ENCODE peak calls at places on chromosome 20, in ten cellular contexts. M is stimulated activated CD4-positive, alpha-beta T cell treated with anti-CD3 and anti-CD28 coated beads, Interleukin-15, amount 100 ng/mL, for 48 hours; E is anterior cingulate cortex; J is NCI-H1105 treated with DMSO at 0.1 percent for 48 hours; B is CD4-positive, alpha-beta T cell; U is lower leg skin; G is AG04450; Y is activated CD4-positive, alpha-beta T cell treated with anti-CD3 and anti-CD28 coated beads for 48 hours; F is HS-5; L is iPS-NIHi11. S is an unnamed sample.
A peak's percentile ranks its signal among the peaks of the same experiment; 100 is the strongest.

GRCh38 chr20:57612436-57612835 is 7.8 kb downstream of the ZBP1 start:
- DNase-seq in M (no peak), E (no peak), J (no peak), B (no peak), U (peak; percentile 62), G (no peak), Y (no peak), F (no peak), L (no peak), S (no peak)

GRCh38 chr20:19233025-19233794 is 20.8 kb downstream of the SLC24A3 start:
- DNase-seq in M (no peak), E (no peak), J (no peak), B (no peak), U (no peak), G (no peak), Y (no peak), F (no peak), L (no peak), S (no peak)

GRCh38 chr20:13348301-13349239 is 127.5 kb downstream of the ISM1 start:
- DNase-seq in M (no peak), E (peak; percentile 2), J (no peak), B (no peak), U (no peak), G (no peak), Y (no peak), F (no peak), L (no peak), S (peak; percentile 83)

GRCh38 chr20:32945710-32946221 is 58.5 kb downstream of the SUN5 start:
- DNase-seq in M (no peak), E (no peak), J (no peak), B (no peak), U (no peak), G (peak; percentile 3), Y (peak; percentile 37), F (no peak), L (peak; percentile 55), S (peak; percentile 69)

GRCh38 chr20:13458860-13459451 is 179.8 kb downstream of the TASP1 start:
- DNase-seq in M (no peak), E (no peak), J (peak; percentile 51), B (no peak), U (no peak), G (no peak), Y (peak; percentile 19), F (peak; percentile 9), L (peak; percentile 64), S (peak; percentile 75)

GRCh38 chr20:32007787-32008616 is 2.2 kb upstream of the CCM2L start:
- DNase-seq in M (no peak), E (no peak), J (no peak), B (no peak), U (no peak), G (no peak), Y (no peak), F (no peak), L (peak; percentile 67), S (no peak)

GRCh38 chr20:61722146-61722678 is 343.5 kb downstream of the TAF4 start:
- DNase-seq in M (no peak), E (no peak), J (no peak), B (no peak), U (no peak), G (no peak), Y (no peak), F (no peak), L (no peak), S (no peak)

GRCh38 chr20:36130316-36130865 is 24.1 kb upstream of the EPB41L1 start:
- DNase-seq in M (no peak), E (no peak), J (no peak), B (no peak), U (no peak), G (no peak), Y (no peak), F (no peak), L (no peak), S (no peak)

GRCh38 chr20:52804455-52804966 is 167.6 kb upstream of the TSHZ2 start:
- DNase-seq in M (no peak), E (no peak), J (no peak), B (no peak), U (no peak), G (no peak), Y (no peak), F (no peak), L (no peak), S (no peak)

GRCh38 chr20:34269996-34270627 is 28.9 kb downstream of the ASIP start:
- DNase-seq in M (no peak), E (no peak), J (no peak), B (no peak), U (no peak), G (no peak), Y (no peak), F (no peak), L (no peak), S (no peak)

GRCh38 chr20:44656447-44656846 is 4.9 kb upstream of the ADA start:
- DNase-seq in M (no peak), E (no peak), J (no peak), B (no peak), U (no peak), G (no peak), Y (no peak), F (no peak), L (no peak), S (no peak)

GRCh38 chr20:764255-764654 is 4.0 kb downstream of the SLC52A3 start:
- DNase-seq in M (no peak), E (no peak), J (no peak), B (no peak), U (peak; percentile 70), G (no peak), Y (no peak), F (no peak), L (no peak), S (no peak)

GRCh38 chr20:19887566-19888268 is 129.4 kb upstream of the NAA20 start:
- DNase-seq in M (no peak), E (no peak), J (no peak), B (no peak), U (no peak), G (no peak), Y (no peak), F (no peak), L (no peak), S (no peak)

GRCh38 chr20:39853664-39854063 is 835.4 kb downstream of the MAFB start:
- DNase-seq in M (no peak), E (no peak), J (no peak), B (no peak), U (no peak), G (peak; percentile 58), Y (no peak), F (peak; percentile 92), L (peak; percentile 46), S (no peak)

GRCh38 chr20:16541226-16541625 is 32.0 kb downstream of the KIF16B start:
- DNase-seq in M (no peak), E (no peak), J (no peak), B (no peak), U (no peak), G (no peak), Y (no peak), F (no peak), L (no peak), S (no peak)

GRCh38 chr20:32456869-32457421 is 98.8 kb downstream of the ASXL1 start:
- DNase-seq in M (no peak), E (peak; percentile 68), J (no peak), B (no peak), U (no peak), G (no peak), Y (no peak), F (no peak), L (peak; percentile 99), S (peak; percentile 50)

S was measured in SK-MEL-5.